ENCODE peak calls at places on chromosomes 16 and 17, in four cellular contexts. M, J, H and X are unnamed samples.

GRCh38 chr16:90077757-90078593 is 844 bp upstream of the PRDM7 start:
- DNase-seq in J (peak), M (no peak), H (peak), X (no peak)

GRCh38 chr16:57892447-57893096 is 78.4 kb downstream of the CNGB1 start:
- DNase-seq in J (peak), M (no peak), H (peak), X (no peak)

GRCh38 chr17:46023783-46024388 is 24.8 kb downstream of the STH start:
- DNase-seq in J (no peak), M (no peak), H (no peak), X (no peak)

GRCh38 chr17:38669520-38669919 is 5.2 kb downstream of the EPOP start:
- DNase-seq in H (no peak), M (no peak), J (no peak), X (no peak)

GRCh38 chr17:27976331-27976730 is 66.1 kb upstream of the NLK start:
- DNase-seq in J (no peak), H (no peak), M (no peak), X (peak)

GRCh38 chr17:57943140-57943539 is 12.1 kb downstream of the CUEDC1 start:
- DNase-seq in M (no peak), H (peak), J (no peak), X (no peak)

GRCh38 chr16:15575293-15576049 is 67.5 kb downstream of the MARF1 start:
- DNase-seq in H (no peak), M (no peak), J (no peak), X (no peak)

GRCh38 chr17:74450231-74450630 is 16.2 kb upstream of the CD300A start:
- DNase-seq in J (no peak), M (no peak), H (no peak), X (no peak)

GRCh38 chr17:80981062-80981902 is 10.4 kb upstream of the CHMP6 start:
- DNase-seq in H (no peak), M (no peak), J (no peak), X (no peak)

GRCh38 chr16:30010817-30011504 is at the start of gene DOC2A:
- DNase-seq in H (no peak), M (no peak), J (no peak), X (no peak)

GRCh38 chr16:46757339-46758050 is 9.4 kb upstream of the MYLK3 start:
- DNase-seq in M (peak), J (peak), H (no peak), X (no peak)

GRCh38 chr17:35900693-35901487 is 20.7 kb upstream of the CCL5 start:
- DNase-seq in H (peak), J (peak), M (no peak), X (no peak)

GRCh38 chr17:73841431-73842060 is 197.3 kb upstream of the SDK2 start:
- DNase-seq in M (no peak), H (peak), J (peak), X (no peak)

GRCh38 chr17:8079291-8080207 is 8.0 kb downstream of the ALOX12B start:
- DNase-seq in H (peak), M (peak), J (peak), X (no peak)

GRCh38 chr17:83189673-83190385 is 110.4 kb downstream of the METRNL start:
- DNase-seq in J (peak), M (peak), H (peak), X (no peak)

GRCh38 chr17:7549401-7550055 is 670 bp downstream of the TNFSF12 start:
- DNase-seq in M (peak), J (no peak), H (no peak), X (no peak)

GRCh38 chr17:82175166-82175565 is 37.5 kb downstream of the CCDC57 start:
- DNase-seq in J (no peak), M (no peak), H (no peak), X (no peak)

GRCh38 chr17:57405486-57406072 is 149.3 kb downstream of the MSI2 start:
- DNase-seq in H (no peak), J (no peak), M (no peak), X (no peak)

GRCh38 chr17:9169116-9169515 is 147.8 kb downstream of the NTN1 start:
- DNase-seq in M (no peak), H (no peak), J (no peak), X (no peak)

GRCh38 chr17:51118330-51119195 is 2.1 kb downstream of the SPAG9 start:
- DNase-seq in H (no peak), J (no peak), M (no peak), X (no peak)

GRCh38 chr17:80224098-80224497 is 3.9 kb downstream of the SLC26A11 start:
- DNase-seq in J (no peak), H (no peak), M (no peak), X (no peak)

GRCh38 chr17:65967372-65967771 is 224.6 kb downstream of the CEP112 start:
- DNase-seq in M (no peak), H (no peak), J (no peak), X (no peak)

GRCh38 chr17:77363821-77364361 is 223.1 kb downstream of the SEC14L1 start:
- DNase-seq in H (no peak), M (peak), J (peak), X (no peak)
- H3K4me3 ChIP-seq in H (no peak), M (no peak), J (no peak), X (no peak)

DNA sequence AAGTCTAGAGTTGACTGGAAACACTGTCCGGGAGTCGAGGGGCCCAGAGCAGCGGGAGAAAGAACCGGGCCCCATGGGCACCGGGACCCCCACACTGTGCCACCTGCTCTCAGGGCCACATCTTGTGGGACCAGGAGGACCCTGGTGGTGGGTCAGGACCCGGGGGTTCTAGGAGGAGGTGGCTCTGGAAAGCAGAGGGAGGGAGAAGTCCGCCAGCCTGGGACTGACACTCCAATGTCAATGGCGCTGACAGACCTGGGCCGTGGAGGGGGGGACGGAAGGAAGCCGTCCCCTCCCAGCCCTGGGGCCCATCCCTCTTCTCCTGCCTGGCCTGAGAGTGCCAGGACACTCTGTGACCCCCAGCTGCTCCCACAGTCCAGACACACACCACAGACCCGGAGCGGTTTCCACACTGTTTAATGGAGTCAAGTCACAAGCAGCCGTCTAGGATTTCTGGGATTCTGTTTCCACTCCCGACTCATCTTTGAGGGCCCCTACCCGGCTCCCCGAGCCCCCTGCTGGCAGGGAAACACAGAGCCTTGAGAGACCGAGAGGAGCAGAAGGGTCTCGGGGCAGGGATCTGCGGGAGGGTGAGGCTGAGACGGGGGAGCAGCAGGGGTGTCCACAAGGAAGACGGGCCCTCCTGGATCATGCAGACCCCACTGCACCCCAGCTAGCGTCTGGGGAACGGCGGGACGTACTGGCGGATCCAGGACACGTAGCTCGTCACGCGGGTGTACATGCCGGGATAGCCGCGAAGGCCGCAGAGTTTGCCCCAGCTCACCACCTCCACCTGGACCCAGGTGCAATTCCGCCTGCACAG is 23.6 kb upstream of the UBE2I start:
- DNase-seq in J (no peak), H (no peak), M (no peak), X (no peak)
- TF ChIP-seq CTCF in J (no peak), H (no peak), M (no peak), X (no peak)

DNA sequence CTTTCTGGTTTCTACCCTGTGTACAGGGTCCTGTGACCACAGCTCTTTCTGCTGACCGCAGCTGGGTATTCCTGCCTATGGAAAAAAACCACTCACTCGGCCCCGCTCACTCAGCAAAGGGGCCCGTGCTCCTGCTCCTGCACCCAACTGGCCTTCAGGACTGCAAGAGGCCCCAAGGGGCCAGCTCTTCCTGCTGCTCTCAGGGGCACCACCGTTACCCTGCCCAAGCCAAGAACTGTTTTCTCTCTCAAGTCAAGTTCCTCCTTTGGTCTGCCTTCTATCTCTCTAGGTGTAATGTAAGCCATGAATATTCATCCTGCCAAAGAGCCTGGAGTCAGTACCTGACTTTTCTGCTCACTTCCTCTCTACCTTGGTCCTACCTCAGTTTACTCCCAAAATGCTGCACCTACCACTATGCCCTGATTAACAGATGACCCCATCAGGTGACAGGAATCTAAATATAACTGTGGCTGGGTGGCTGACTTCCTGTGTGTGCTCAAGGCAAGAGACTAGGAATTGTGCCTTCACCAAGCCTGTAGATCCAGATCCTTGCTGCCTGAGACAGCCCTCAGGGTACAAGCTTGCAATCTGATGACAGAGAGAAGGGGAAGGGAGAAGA is 20.4 kb upstream of the SCIMP start:
- DNase-seq in H (no peak), J (no peak), M (no peak), X (no peak)
- H3K4me3 ChIP-seq in H (no peak), J (no peak), M (no peak), X (no peak)

DNA sequence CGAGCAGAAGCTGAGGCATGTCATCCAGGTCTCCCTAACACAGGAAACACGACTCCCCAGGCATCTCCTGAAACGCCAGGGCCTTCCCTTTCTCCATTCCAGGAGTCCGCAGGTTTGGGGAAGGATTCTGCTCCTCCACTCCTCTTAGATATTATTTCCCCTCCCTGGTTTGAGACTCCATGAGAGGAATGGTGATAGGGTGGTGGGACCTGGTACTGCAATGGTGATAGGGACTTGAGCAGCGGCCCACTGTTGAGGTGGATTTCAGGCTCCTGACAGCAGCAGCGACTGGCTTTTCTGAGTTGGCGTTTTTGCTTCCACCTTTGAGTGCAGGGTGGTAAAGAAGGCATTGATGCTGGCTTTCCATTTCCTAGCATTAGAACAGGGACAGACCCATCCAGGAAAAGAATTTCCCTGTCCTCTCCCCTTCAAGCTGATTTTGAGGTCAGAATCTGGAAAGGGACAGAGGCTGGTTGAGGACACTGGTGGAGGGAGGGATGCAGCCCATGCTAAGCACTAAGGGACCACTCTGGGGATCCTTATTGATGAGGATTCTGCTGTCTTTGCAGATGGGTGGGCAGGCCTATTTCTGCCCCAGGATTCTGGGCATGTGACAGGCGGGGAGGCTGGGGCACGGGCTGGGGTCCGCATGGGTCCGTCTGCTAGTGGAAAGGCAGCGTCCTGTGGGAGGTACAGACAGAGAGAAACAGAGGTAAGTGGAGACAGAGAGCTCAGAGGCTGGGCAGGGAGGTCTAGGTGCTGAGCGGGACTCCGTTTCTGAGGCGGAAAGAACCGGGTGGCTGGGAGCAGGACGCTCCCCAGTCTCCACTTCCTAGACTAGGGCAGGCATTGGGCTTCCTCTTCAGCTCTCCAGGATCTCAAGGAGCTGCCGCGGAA is 1.3 kb upstream of the TBX4 start:
- DNase-seq in J (no peak), M (no peak), H (no peak), X (no peak)
- TF ChIP-seq CTCF in J (no peak), M (no peak), H (no peak), X (peak)

GRCh38 chr16:14492614-14493013 is 137.4 kb downstream of the PARN start:
- DNase-seq in J (no peak), M (no peak), H (no peak), X (no peak)

GRCh38 chr16:14493791-14494190 is 136.3 kb downstream of the PARN start:
- DNase-seq in M (no peak), H (no peak), J (no peak), X (no peak)

GRCh38 chr16:14495213-14496046 is 134.6 kb downstream of the PARN start:
- DNase-seq in J (no peak), M (no peak), H (no peak), X (no peak)

GRCh38 chr16:14496047-14496770 is 133.9 kb downstream of the PARN start:
- DNase-seq in J (no peak), M (no peak), H (no peak), X (no peak)

DNA sequence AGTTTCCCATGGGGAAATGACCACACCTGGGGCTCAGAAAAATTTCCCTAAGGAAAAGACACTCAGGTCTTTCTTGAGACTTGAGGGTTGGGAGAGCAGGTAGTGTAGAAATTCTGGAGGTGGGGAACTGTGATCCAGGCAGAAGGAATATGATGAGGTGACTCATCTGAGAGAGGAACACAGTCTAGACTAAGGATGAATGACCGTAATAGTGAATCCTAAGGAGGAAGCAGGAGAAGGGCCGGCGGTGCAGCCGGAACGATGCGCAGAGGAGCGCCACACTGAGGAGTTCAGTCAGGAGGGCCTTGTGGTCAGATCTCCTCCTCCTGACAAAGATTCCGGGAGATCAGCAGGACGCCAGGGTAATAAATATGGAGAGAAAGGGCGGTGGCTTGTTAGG is 135.7 kb downstream of the PARN start:
- DNase-seq in M (no peak), J (no peak), H (peak), X (no peak)
- H3K4me3 ChIP-seq in M (no peak), J (no peak), H (no peak), X (no peak)

GRCh38 chr17:31339906-31340661 is 18.7 kb upstream of the EVI2A start:
- DNase-seq in M (no peak), H (peak), J (peak), X (peak)
- TF ChIP-seq CTCF in M (no peak), H (no peak), J (no peak), X (no peak)

GRCh38 chr17:44785921-44786320 is 27.1 kb downstream of the ADAM11 start:
- DNase-seq in M (no peak), J (no peak), H (no peak), X (no peak)
- H3K4me3 ChIP-seq in M (no peak), J (no peak), H (no peak), X (no peak)

GRCh38 chr16:80875616-80876015 is 71.2 kb upstream of the CDYL2 start:
- DNase-seq in H (no peak), M (no peak), J (peak), X (no peak)
- TF ChIP-seq CTCF in H (no peak), M (no peak), J (no peak), X (no peak)